ENCODE peak calls at places on chromosomes 3 and 15, in seven cellular contexts. E is HCT116, B is SK-N-SH, H is H1, Q is K562, D is GM12878, L is HepG2. F is an unnamed sample.

GRCh38 chr3:53026423-53027162 is 19.3 kb downstream of the SFMBT1 start:
- DNase-seq in E (no peak), B (no peak), H (no peak), Q (no peak), D (no peak), L (no peak), F (no peak)

GRCh38 chr3:126013742-126014141 is 44.8 kb downstream of the ROPN1B start:
- DNase-seq in E (no peak), B (no peak), H (no peak), Q (no peak), D (no peak), L (no peak), F (no peak)

GRCh38 chr3:40631341-40631995 is 106.7 kb downstream of the ZNF621 start:
- DNase-seq in E (no peak), B (no peak), H (no peak), Q (no peak), D (no peak), L (no peak), F (peak)

GRCh38 chr3:21747376-21747775 is 3.6 kb downstream of the ZNF385D start:
- DNase-seq in E (no peak), B (no peak), H (no peak), Q (no peak), D (no peak), L (no peak), F (no peak)

GRCh38 chr3:150311156-150311555 is 96.9 kb upstream of the TSC22D2 start:
- DNase-seq in E (no peak), B (no peak), H (no peak), Q (no peak), D (no peak), L (no peak), F (no peak)

GRCh38 chr15:40338041-40338657 is 2.6 kb downstream of the CCDC9B start:
- DNase-seq in E (peak), B (peak), H (no peak), Q (peak), D (no peak), L (peak), F (peak)

GRCh38 chr15:78906310-78906608 is 33.6 kb downstream of the MORF4L1 start:
- DNase-seq in E (no peak), B (no peak), H (no peak), Q (no peak), D (no peak), L (peak), F (no peak)

GRCh38 chr15:92037446-92037845 is 183.9 kb downstream of the SLCO3A1 start:
- DNase-seq in E (no peak), B (no peak), H (no peak), Q (no peak), D (no peak), L (no peak), F (no peak)

GRCh38 chr3:122563717-122564025 is 429 bp downstream of the PARP9 start:
- DNase-seq in E (no peak), B (peak), H (no peak), Q (peak), D (no peak), L (no peak), F (no peak)

GRCh38 chr3:122944671-122945151 is 82.9 kb downstream of the SEMA5B start:
- DNase-seq in E (no peak), B (no peak), H (no peak), Q (no peak), D (no peak), L (no peak), F (no peak)

GRCh38 chr3:184448321-184449160 is 68.7 kb downstream of the CHRD start:
- DNase-seq in E (peak), B (no peak), H (no peak), Q (no peak), D (no peak), L (no peak), F (no peak)
- TF ChIP-seq JUND in E (peak), B (peak), H (no peak), Q (peak), D (no peak), L (no peak), F (no peak)

GRCh38 chr3:133383175-133383574 is 16.7 kb upstream of the BFSP2 start:
- DNase-seq in E (peak), B (no peak), H (no peak), Q (no peak), D (no peak), L (no peak), F (peak)

GRCh38 chr3:133380481-133381225 is 19.2 kb upstream of the BFSP2 start:
- DNase-seq in E (no peak), B (no peak), H (no peak), Q (no peak), D (no peak), L (no peak), F (no peak)

GRCh38 chr3:133379926-133380325 is 19.9 kb upstream of the BFSP2 start:
- DNase-seq in E (no peak), B (no peak), H (no peak), Q (no peak), D (no peak), L (no peak), F (no peak)

GRCh38 chr3:133384331-133385027 is 15.4 kb upstream of the BFSP2 start:
- DNase-seq in E (peak), B (peak), H (peak), Q (peak), D (no peak), L (peak), F (peak)

DNA sequence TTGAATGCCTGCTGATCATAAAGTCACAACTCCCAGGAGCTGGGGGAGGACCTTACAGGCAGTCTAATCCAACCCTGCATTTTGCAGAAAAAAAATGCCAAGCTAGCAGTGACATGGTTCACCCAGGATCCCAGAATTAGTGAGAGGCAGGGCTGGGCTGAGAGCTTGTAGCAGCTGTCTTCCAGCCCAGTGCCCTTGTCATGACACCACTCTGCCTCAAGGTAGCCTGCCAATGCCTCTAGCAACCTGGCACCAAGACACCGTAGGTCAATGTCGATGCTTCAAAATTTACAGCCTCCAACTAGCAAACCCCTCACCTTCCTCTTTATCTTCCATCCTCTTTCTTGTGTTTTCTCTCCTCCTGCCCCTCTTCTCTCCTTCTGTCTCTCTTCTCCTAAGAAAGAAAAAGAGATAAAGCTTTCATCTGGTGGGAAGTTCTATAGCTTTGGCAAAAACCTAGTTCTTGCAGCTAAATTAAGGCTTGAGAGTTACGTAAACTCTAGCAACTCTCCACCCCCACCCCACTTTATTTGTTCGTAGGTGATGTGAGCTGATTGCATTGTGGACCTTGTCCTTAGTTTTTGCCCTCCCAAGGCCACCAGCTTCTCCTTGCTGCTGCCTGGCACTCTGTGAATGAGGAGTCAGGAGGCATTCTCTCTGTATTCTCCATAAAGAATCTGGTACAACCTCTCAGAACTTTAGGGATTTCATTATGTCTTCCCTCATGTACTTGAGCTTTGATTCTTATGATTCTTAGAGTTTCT is 18.3 kb upstream of the BFSP2 start:
- DNase-seq in E (no peak), B (no peak), H (no peak), Q (no peak), D (no peak), L (peak), F (peak)
- TF ChIP-seq JUND in E (no peak), B (no peak), H (no peak), Q (no peak), D (no peak), L (no peak), F (no peak)

GRCh38 chr3:56154297-56154696 is 314.0 kb downstream of the ERC2 start:
- DNase-seq in E (no peak), B (no peak), H (no peak), Q (no peak), D (no peak), L (peak), F (no peak)

DNA sequence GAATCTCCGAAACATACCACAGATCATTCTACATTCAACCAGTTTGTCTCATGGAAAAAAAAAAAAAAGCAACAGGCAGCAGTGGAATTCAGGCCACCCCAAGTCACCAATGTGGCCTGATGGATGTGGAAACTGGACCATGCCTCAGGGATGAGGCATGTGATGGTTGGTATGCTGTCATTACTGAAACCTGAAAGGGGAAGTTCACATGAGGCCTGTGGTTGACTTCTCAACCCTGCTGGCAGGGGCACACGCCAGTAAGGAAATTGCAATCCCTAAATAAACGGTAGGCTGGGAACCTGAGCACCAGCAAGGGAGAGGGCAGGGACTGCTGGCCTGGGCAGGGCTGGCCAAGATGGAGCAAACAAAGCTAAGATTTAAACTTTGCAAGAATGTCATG is 310.6 kb downstream of the ERC2 start:
- DNase-seq in E (no peak), B (no peak), H (no peak), Q (no peak), D (peak), L (no peak), F (peak)
- TF ChIP-seq JUND in E (no peak), B (no peak), H (no peak), Q (no peak), D (no peak), L (no peak), F (no peak)

GRCh38 chr3:182242563-182242962 is 530.8 kb downstream of the SOX2 start:
- DNase-seq in E (no peak), B (no peak), H (no peak), Q (no peak), D (no peak), L (no peak), F (no peak)

GRCh38 chr3:182241196-182241776 is 529.6 kb downstream of the SOX2 start:
- DNase-seq in E (no peak), B (no peak), H (no peak), Q (no peak), D (no peak), L (no peak), F (no peak)

GRCh38 chr3:182240474-182240873 is 528.7 kb downstream of the SOX2 start:
- DNase-seq in E (no peak), B (no peak), H (no peak), Q (no peak), D (no peak), L (no peak), F (no peak)

GRCh38 chr3:182243625-182244024 is 531.9 kb downstream of the SOX2 start:
- DNase-seq in E (no peak), B (no peak), H (no peak), Q (no peak), D (no peak), L (no peak), F (no peak)

GRCh38 chr3:182241777-182242556 is 530.2 kb downstream of the SOX2 start:
- DNase-seq in E (no peak), B (peak), H (no peak), Q (no peak), D (no peak), L (peak), F (no peak)
- TF ChIP-seq JUND in E (no peak), B (no peak), H (no peak), Q (peak), D (no peak), L (no peak), F (no peak)

DNA sequence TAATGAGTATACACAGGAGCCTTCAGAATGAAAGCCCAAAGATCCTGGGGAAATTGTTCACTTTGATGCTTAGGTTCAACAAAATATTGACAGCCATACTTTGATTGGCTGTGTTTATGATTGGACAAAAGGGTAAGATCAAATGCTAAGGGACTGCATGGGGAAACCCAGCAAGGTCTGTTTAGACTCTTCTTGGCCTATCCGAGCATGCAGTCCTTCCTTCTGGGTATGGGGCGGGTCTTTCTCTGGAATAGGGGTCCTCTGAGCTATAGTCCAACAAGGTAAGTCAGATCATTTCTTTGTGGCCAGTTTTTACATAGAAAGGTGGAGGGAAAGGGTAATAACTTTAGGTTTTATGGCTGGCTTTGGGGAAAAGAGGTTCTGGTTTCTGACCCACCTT is 52.9 kb upstream of the ACKR4 start:
- DNase-seq in E (no peak), B (no peak), H (no peak), Q (no peak), D (no peak), L (no peak), F (no peak)
- TF ChIP-seq JUND in E (no peak), B (no peak), H (no peak), Q (no peak), D (no peak), L (no peak), F (no peak)

DNA sequence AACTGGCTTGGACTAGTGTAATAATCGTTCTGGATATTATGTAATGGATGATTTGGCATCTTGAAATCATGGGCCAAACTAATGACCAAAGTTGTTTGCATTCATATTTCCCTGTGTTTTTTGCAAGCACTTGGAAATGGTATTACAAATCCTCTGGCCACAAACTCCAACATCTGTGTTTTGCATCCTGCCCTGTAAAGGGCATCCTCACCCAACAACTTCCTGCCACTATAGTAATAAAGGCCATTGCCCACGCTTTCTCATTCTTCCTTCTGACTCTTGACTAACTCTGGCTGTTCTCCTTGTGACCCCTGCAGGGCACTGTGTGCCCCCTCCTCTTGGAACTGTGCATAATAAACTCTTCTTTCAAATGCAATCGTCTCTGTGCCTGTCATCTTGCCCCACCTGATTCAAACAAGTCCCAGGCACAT is 25.4 kb upstream of the PSMD6 start:
- DNase-seq in E (no peak), B (no peak), H (no peak), Q (no peak), D (no peak), L (no peak), F (no peak)
- TF ChIP-seq JUND in E (no peak), B (no peak), H (no peak), Q (no peak), D (no peak), L (no peak), F (no peak)

GRCh38 chr15:94021621-94022320 is 209.6 kb upstream of the MCTP2 start:
- DNase-seq in E (no peak), B (peak), H (no peak), Q (no peak), D (no peak), L (no peak), F (no peak)
- TF ChIP-seq JUND in E (no peak), B (peak), H (no peak), Q (no peak), D (no peak), L (no peak), F (no peak)

GRCh38 chr15:26967719-26968269 is 3.2 kb upstream of the GABRG3 start:
- DNase-seq in E (no peak), B (peak), H (no peak), Q (no peak), D (no peak), L (no peak), F (no peak)
- TF ChIP-seq JUND in E (no peak), B (no peak), H (no peak), Q (no peak), D (no peak), L (no peak), F (no peak)

GRCh38 chr3:168881804-168882203 is 781.7 kb downstream of the MECOM start:
- DNase-seq in E (no peak), B (no peak), H (no peak), Q (no peak), D (no peak), L (no peak), F (no peak)

GRCh38 chr3:168876346-168877035 is 780.8 kb upstream of the GOLIM4 start:
- DNase-seq in E (no peak), B (no peak), H (no peak), Q (no peak), D (no peak), L (no peak), F (no peak)

GRCh38 chr3:168877899-168878298 is 782.2 kb upstream of the GOLIM4 start:
- DNase-seq in E (no peak), B (no peak), H (no peak), Q (no peak), D (no peak), L (no peak), F (no peak)

GRCh38 chr3:168883145-168883544 is 780.4 kb downstream of the MECOM start:
- DNase-seq in E (no peak), B (no peak), H (no peak), Q (no peak), D (no peak), L (no peak), F (no peak)

DNA sequence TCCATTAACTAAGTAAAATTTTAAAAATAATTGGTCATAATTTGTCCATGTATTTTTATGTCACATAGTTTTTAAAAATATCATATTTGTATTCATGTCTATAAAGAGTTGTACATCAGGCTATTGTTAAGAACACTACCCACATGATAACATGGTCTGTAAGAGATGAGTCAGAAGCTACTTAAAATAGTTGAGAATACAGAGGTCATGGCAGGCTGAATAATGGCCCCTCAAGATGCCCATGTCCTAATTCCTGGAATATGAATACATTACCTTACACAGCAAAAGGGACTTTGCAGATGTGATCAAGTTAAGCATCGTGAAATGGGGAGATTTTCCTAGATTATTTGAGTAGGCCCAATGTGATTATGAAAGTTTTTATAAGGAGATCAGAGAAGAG is 782.9 kb upstream of the GOLIM4 start:
- DNase-seq in E (no peak), B (no peak), H (no peak), Q (no peak), D (no peak), L (no peak), F (no peak)
- TF ChIP-seq JUND in E (no peak), B (no peak), H (no peak), Q (no peak), D (no peak), L (no peak), F (no peak)